ENCODE peak calls at places on chromosomes 5 and 9, in five cellular contexts. Q is GM23338, B is GM12891, O is stomach, X is HCT116. G is an unnamed sample.

GRCh38 chr9:136321561-136321960 is 5.8 kb upstream of the GPSM1 start:
- DNase-seq in O (no peak), B (no peak), X (no peak), Q (no peak), G (no peak)

GRCh38 chr5:158013303-158013702 is 154.4 kb upstream of the CLINT1 start:
- DNase-seq in X (no peak), Q (peak; percentile 71), O (no peak), B (no peak), G (no peak)

GRCh38 chr5:102863058-102863457 is 108.0 kb downstream of the PAM start:
- DNase-seq in X (no peak), O (no peak), B (no peak), Q (no peak), G (peak; percentile 11)

GRCh38 chr9:123419721-123420559 is 63.9 kb downstream of the CRB2 start:
- DNase-seq in X (no peak), B (no peak), O (no peak), Q (no peak), G (no peak)

GRCh38 chr5:147965712-147966111 is 59.4 kb upstream of the C5orf46 start:
- DNase-seq in Q (no peak), B (no peak), O (no peak), X (no peak), G (no peak)

GRCh38 chr9:92976436-92976835 is 29.1 kb downstream of the FGD3 start:
- DNase-seq in X (no peak), Q (no peak), O (no peak), B (no peak), G (no peak)

GRCh38 chr9:14256588-14256987 is 57.4 kb downstream of the NFIB start:
- DNase-seq in Q (no peak), B (no peak), X (no peak), O (no peak), G (no peak)

GRCh38 chr5:139652788-139653241 is 4.7 kb downstream of the CXXC5 start:
- DNase-seq in X (no peak), B (no peak), Q (no peak), O (no peak), G (no peak)

GRCh38 chr5:170306381-170306790 is 8.8 kb upstream of the LCP2 start:
- DNase-seq in B (no peak), O (peak; percentile 70), X (no peak), Q (no peak), G (no peak)

GRCh38 chr9:2260401-2261306 is 245.5 kb downstream of the SMARCA2 start:
- DNase-seq in B (no peak), Q (no peak), O (peak; percentile 35), X (peak; percentile 93), G (no peak)

GRCh38 chr5:52069997-52070396 is 686.7 kb downstream of the ISL1 start:
- DNase-seq in O (no peak), B (no peak), Q (no peak), X (no peak), G (no peak)

GRCh38 chr9:104831681-104832080 is 67.8 kb downstream of the NIPSNAP3B start:
- DNase-seq in O (no peak), B (no peak), Q (no peak), X (no peak), G (no peak)

GRCh38 chr5:10792336-10792735 is 31.3 kb upstream of the DAP start:
- DNase-seq in O (no peak), Q (no peak), B (no peak), X (no peak), G (no peak)

GRCh38 chr5:20113031-20113685 is 125.2 kb upstream of the CDH18 start:
- DNase-seq in X (no peak), O (no peak), B (no peak), Q (no peak), G (no peak)

GRCh38 chr9:81132318-81132717 is 557.0 kb downstream of the TLE1 start:
- DNase-seq in X (no peak), B (no peak), Q (no peak), O (no peak), G (no peak)

GRCh38 chr9:15400281-15400941 is 22.3 kb upstream of the SNAPC3 start:
- DNase-seq in Q (no peak), B (no peak), O (no peak), X (no peak), G (no peak)

GRCh38 chr9:104374711-104375110 is 129.4 kb upstream of the OR13F1 start:
- DNase-seq in Q (no peak), O (no peak), B (no peak), X (no peak), G (no peak)

GRCh38 chr9:135048046-135048757 is 39.3 kb upstream of the OLFM1 start:
- DNase-seq in X (no peak), Q (no peak), B (no peak), O (peak; percentile 10), G (no peak)

GRCh38 chr5:141100243-141100805 is at the start of gene PCDHB3:
- DNase-seq in B (no peak), O (no peak), Q (peak; percentile 96), X (peak; percentile 16), G (no peak)

GRCh38 chr5:151052834-151053233 is 28.0 kb downstream of the TNIP1 start:
- DNase-seq in B (no peak), O (no peak), Q (no peak), X (no peak), G (no peak)

GRCh38 chr5:109105631-109106267 is 304.0 kb downstream of the PJA2 start:
- DNase-seq in B (no peak), X (no peak), Q (no peak), O (no peak), G (no peak)

GRCh38 chr5:15707631-15708030 is 207.7 kb downstream of the FBXL7 start:
- DNase-seq in Q (no peak), B (no peak), O (no peak), X (no peak), G (no peak)

GRCh38 chr5:64147849-64148441 is 17.7 kb upstream of the RNF180 start:
- DNase-seq in O (peak; percentile 71), X (peak; percentile 8), Q (peak; percentile 73), B (peak; percentile 12), G (peak; percentile 20)

GRCh38 chr5:146484714-146485391 is 31.1 kb downstream of the GPR151 start:
- DNase-seq in Q (no peak), X (no peak), O (no peak), B (no peak), G (no peak)

GRCh38 chr5:38207343-38207742 is 51.0 kb upstream of the EGFLAM start:
- DNase-seq in Q (peak; percentile 68), X (peak; percentile 31), O (no peak), B (no peak), G (no peak)

GRCh38 chr5:31553863-31554262 is 21.8 kb downstream of the C5orf22 start:
- DNase-seq in B (no peak), X (no peak), O (no peak), Q (no peak), G (no peak)

GRCh38 chr5:103256178-103256577 is 2.4 kb upstream of the MACIR start:
- DNase-seq in Q (no peak), B (no peak), X (no peak), O (no peak), G (no peak)

GRCh38 chr5:165903835-165904234 is 2387.6 kb upstream of the WWC1 start:
- DNase-seq in X (no peak), B (no peak), O (no peak), Q (no peak), G (no peak)

GRCh38 chr9:120396418-120396817 is 183.5 kb downstream of the CDK5RAP2 start:
- DNase-seq in O (no peak), X (no peak), B (no peak), Q (no peak), G (no peak)

GRCh38 chr5:57986746-57987145 is 473.1 kb downstream of the PLK2 start:
- DNase-seq in O (no peak), Q (no peak), B (no peak), X (no peak), G (no peak)

GRCh38 chr9:125842215-125842614 is 95.0 kb downstream of the PBX3 start:
- DNase-seq in Q (no peak), O (no peak), X (no peak), B (no peak), G (no peak)

GRCh38 chr9:125844611-125845010 is 97.4 kb downstream of the PBX3 start:
- DNase-seq in Q (no peak), X (no peak), O (no peak), B (no peak), G (no peak)

GRCh38 chr9:125843646-125844045 is 96.5 kb downstream of the PBX3 start:
- DNase-seq in X (no peak), B (no peak), Q (peak; percentile 49), O (no peak), G (no peak)

GRCh38 chr9:125847735-125848134 is 100.6 kb downstream of the PBX3 start:
- DNase-seq in O (no peak), Q (no peak), B (no peak), X (no peak), G (no peak)

GRCh38 chr9:125845271-125845808 is 98.2 kb downstream of the PBX3 start:
- DNase-seq in Q (no peak), O (no peak), X (no peak), B (no peak), G (no peak)
- TF ChIP-seq POLR2AphosphoS5 in Q (no peak), O (no peak), X (no peak), B (no peak), G (no peak)

GRCh38 chr5:135031813-135032612 is 2.0 kb downstream of the PITX1 start:
- DNase-seq in X (no peak), B (no peak), Q (no peak), O (no peak), G (no peak)
- TF ChIP-seq POLR2AphosphoS5 in X (no peak), B (no peak), Q (no peak), O (no peak), G (no peak)

GRCh38 chr5:178330791-178331404 is 98.3 kb upstream of the PHYKPL start:
- DNase-seq in X (no peak), O (no peak), Q (no peak), B (no peak), G (no peak)

GRCh38 chr5:178327446-178327845 is 94.8 kb upstream of the PHYKPL start:
- DNase-seq in O (no peak), B (no peak), Q (no peak), X (no peak), G (no peak)

GRCh38 chr5:178327931-178328711 is 95.5 kb upstream of the PHYKPL start:
- DNase-seq in O (no peak), B (no peak), Q (no peak), X (no peak), G (no peak)

GRCh38 chr5:178328826-178329225 is 96.2 kb upstream of the PHYKPL start:
- DNase-seq in B (no peak), X (no peak), O (no peak), Q (no peak), G (no peak)

DNA sequence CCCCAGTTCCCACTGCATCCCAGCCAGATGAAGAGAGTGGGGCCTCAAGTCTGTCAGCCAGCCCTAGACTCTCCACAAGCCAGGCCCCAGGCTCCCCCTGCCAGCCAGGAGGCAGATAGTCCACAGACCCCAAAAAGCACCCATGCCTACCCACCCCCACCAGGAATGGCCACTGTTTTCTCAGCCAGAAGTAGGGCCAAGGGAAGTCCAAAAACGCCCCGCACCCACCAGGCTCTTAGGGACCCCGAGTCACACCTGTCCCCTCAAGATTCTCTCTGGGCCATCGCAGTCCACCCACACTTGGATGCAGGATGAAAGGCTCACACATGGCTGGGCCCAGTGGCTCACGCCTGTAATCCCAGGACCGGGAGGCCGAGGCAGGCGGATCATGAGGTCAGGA is 96.7 kb upstream of the PHYKPL start:
- DNase-seq in Q (no peak), X (no peak), O (no peak), B (no peak), G (no peak)
- TF ChIP-seq POLR2AphosphoS5 in Q (no peak), X (no peak), O (no peak), B (no peak), G (no peak)

GRCh38 chr5:131396882-131397281 is 133.0 kb downstream of the CDC42SE2 start:
- DNase-seq in B (no peak), X (no peak), O (no peak), Q (no peak), G (no peak)
- TF ChIP-seq POLR2AphosphoS5 in B (no peak), X (no peak), O (no peak), Q (no peak), G (no peak)

GRCh38 chr9:131432597-131433301 is 38.9 kb downstream of the PRRC2B start:
- DNase-seq in X (no peak), O (no peak), Q (no peak), B (no peak), G (no peak)
- TF ChIP-seq POLR2AphosphoS5 in X (no peak), O (peak; percentile 71), Q (no peak), B (no peak), G (no peak)